ENCODE peak calls at places on chromosomes 1 and 21, in seven cellular contexts. M is C1 segment of cervical spinal cord; X is germinal center; P is CD14-positive monocyte; O is hepatocyte; G is RPMI7951; Y is stimulated activated naive CD4-positive, alpha-beta T cell. Z is an unnamed sample.

GRCh38 chr1:22256213-22256512 is 113.3 kb upstream of the WNT4 start:
- DNase-seq in O (no peak), X (no peak), M (no peak), Y (no peak), P (no peak), G (no peak), Z (no peak)

GRCh38 chr21:33971492-33972013 is 55.9 kb upstream of the ATP5PO start:
- DNase-seq in P (no peak), X (no peak), O (peak), Y (no peak), M (no peak), G (peak), Z (no peak)

GRCh38 chr1:206001476-206001888 is 1.7 kb downstream of the RAB7B start:
- DNase-seq in M (no peak), O (peak), Y (no peak), X (no peak), G (peak), P (peak), Z (no peak)

GRCh38 chr1:54459140-54459539 is 52.9 kb upstream of the SSBP3 start:
- DNase-seq in P (no peak), X (no peak), Y (no peak), O (no peak), G (no peak), M (no peak), Z (no peak)

GRCh38 chr1:2415801-2416208 is 3.4 kb upstream of the PEX10 start:
- DNase-seq in X (peak), P (no peak), G (no peak), O (no peak), Y (peak), M (no peak), Z (no peak)

GRCh38 chr1:80218112-80218511 is 1211.6 kb upstream of the ADGRL4 start:
- DNase-seq in O (peak), M (no peak), G (no peak), X (no peak), P (no peak), Y (no peak), Z (no peak)

GRCh38 chr1:93625582-93626327 is 55.9 kb downstream of the BCAR3 start:
- DNase-seq in M (no peak), X (no peak), Y (no peak), O (no peak), G (peak), P (no peak), Z (no peak)

GRCh38 chr1:178653091-178653490 is 72.0 kb upstream of the RALGPS2 start:
- DNase-seq in X (no peak), G (peak), P (no peak), M (no peak), O (no peak), Y (no peak), Z (no peak)

GRCh38 chr1:56411484-56412180 is 167.7 kb downstream of the PLPP3 start:
- DNase-seq in Y (no peak), O (no peak), M (peak), X (no peak), P (no peak), G (peak), Z (peak)

GRCh38 chr1:111851552-111851951 is 95.9 kb downstream of the DDX20 start:
- DNase-seq in M (no peak), O (no peak), Y (no peak), G (no peak), X (no peak), P (no peak), Z (no peak)

GRCh38 chr1:201886103-201886885 is 2.4 kb upstream of the SHISA4 start:
- DNase-seq in P (no peak), G (no peak), O (no peak), X (no peak), Y (no peak), M (no peak), Z (no peak)

GRCh38 chr1:37068897-37069296 is 34.6 kb upstream of the GRIK3 start:
- DNase-seq in G (no peak), O (no peak), Y (no peak), M (no peak), X (no peak), P (no peak), Z (no peak)

GRCh38 chr1:155938220-155938627 is 3.2 kb upstream of the RXFP4 start:
- DNase-seq in X (peak), Y (peak), G (peak), P (no peak), M (no peak), O (peak), Z (peak)

GRCh38 chr1:204065174-204065985 is 7.5 kb upstream of the SOX13 start:
- DNase-seq in Y (no peak), O (no peak), P (no peak), G (peak), X (no peak), M (peak), Z (no peak)

GRCh38 chr1:44442791-44443190 is 37.7 kb downstream of the RNF220 start:
- DNase-seq in P (no peak), Y (no peak), X (no peak), M (no peak), O (no peak), G (no peak), Z (no peak)

GRCh38 chr1:109733235-109733634 is 7.6 kb downstream of the GSTM3 start:
- DNase-seq in G (no peak), X (no peak), O (peak), P (no peak), Y (no peak), M (no peak), Z (no peak)

GRCh38 chr1:201346337-201346939 is 31.0 kb downstream of the TNNT2 start:
- DNase-seq in M (no peak), Y (no peak), X (peak), G (peak), O (peak), P (peak), Z (no peak)

GRCh38 chr1:202953412-202953811 is 4.7 kb downstream of the ADIPOR1 start:
- DNase-seq in G (no peak), X (no peak), M (no peak), O (no peak), P (no peak), Y (no peak), Z (no peak)

GRCh38 chr1:206792939-206793607 is 20.8 kb upstream of the IL10 start:
- DNase-seq in X (no peak), Y (no peak), O (no peak), G (peak), P (no peak), M (no peak), Z (no peak)

GRCh38 chr1:34479731-34480130 is 275.1 kb upstream of the GJB5 start:
- DNase-seq in P (no peak), O (no peak), X (no peak), G (no peak), Y (no peak), M (no peak), Z (no peak)

GRCh38 chr1:26570287-26570686 is 40.7 kb downstream of the RPS6KA1 start:
- DNase-seq in Y (no peak), M (no peak), O (no peak), X (no peak), P (no peak), G (peak), Z (no peak)

GRCh38 chr1:229972600-229973296 is 94.3 kb upstream of the GALNT2 start:
- DNase-seq in G (no peak), Y (no peak), P (no peak), M (no peak), O (no peak), X (no peak), Z (no peak)

GRCh38 chr1:81298321-81298720 is 502.4 kb upstream of the ADGRL2 start:
- DNase-seq in G (no peak), Y (no peak), P (no peak), O (no peak), M (no peak), X (no peak), Z (no peak)

GRCh38 chr1:63401945-63402344 is 34.5 kb downstream of the ALG6 start:
- DNase-seq in O (no peak), Y (no peak), G (no peak), X (no peak), M (no peak), P (no peak), Z (no peak)

GRCh38 chr1:244968431-244968830 is 104.1 kb upstream of the HNRNPU start:
- DNase-seq in G (peak), P (no peak), M (no peak), O (no peak), X (no peak), Y (no peak), Z (no peak)

GRCh38 chr1:82160903-82161302 is 360.2 kb downstream of the ADGRL2 start:
- DNase-seq in M (no peak), P (no peak), O (no peak), X (no peak), Y (no peak), G (no peak), Z (no peak)

Z was measured in substantia nigra.